ENCODE peak calls at places on chromosomes 3 and 15, in six cellular contexts. P is endothelial cell, S is GM13976, I is right atrium auricular region, V is HCT116, T is AG09309. F is an unnamed sample.
A peak's percentile ranks its signal among the peaks of the same experiment; 100 is the strongest.

GRCh38 chr3:36219398-36219797 is 160.9 kb upstream of the STAC start:
- DNase-seq in P (no peak), S (no peak), I (no peak), V (no peak), T (peak; percentile 46), F (no peak)

GRCh38 chr3:57791245-57791644 is 35.1 kb downstream of the SLMAP start:
- DNase-seq in P (no peak), S (no peak), I (no peak), V (no peak), T (no peak), F (no peak)

GRCh38 chr3:43378066-43378935 is 92.0 kb downstream of the SNRK start:
- DNase-seq in P (no peak), S (peak; percentile 78), I (no peak), V (peak; percentile 39), T (no peak), F (peak; percentile 67)

GRCh38 chr15:62549345-62549970 is 384.4 kb upstream of the C2CD4B start:
- DNase-seq in P (peak; percentile 13), S (no peak), I (no peak), V (peak; percentile 29), T (no peak), F (peak; percentile 45)

GRCh38 chr3:185825639-185826481 is 1.0 kb upstream of the IGF2BP2 start:
- DNase-seq in P (peak; percentile 58), S (peak; percentile 70), I (no peak), V (no peak), T (no peak), F (peak; percentile 83)

GRCh38 chr15:48631191-48631770 is 14.2 kb downstream of the FBN1 start:
- DNase-seq in P (no peak), S (no peak), I (no peak), V (no peak), T (no peak), F (no peak)

GRCh38 chr3:106628407-106628806 is 748.8 kb upstream of the CCDC54 start:
- DNase-seq in P (no peak), S (no peak), I (no peak), V (no peak), T (peak; percentile 33), F (no peak)

GRCh38 chr3:24018784-24019570 is 73.9 kb downstream of the NR1D2 start:
- DNase-seq in P (no peak), S (no peak), I (no peak), V (no peak), T (no peak), F (no peak)

GRCh38 chr15:98504998-98505397 is 143.3 kb upstream of the IGF1R start:
- DNase-seq in P (no peak), S (no peak), I (no peak), V (no peak), T (no peak), F (no peak)

GRCh38 chr3:192843742-192844350 is 73.8 kb downstream of the MB21D2 start:
- DNase-seq in P (no peak), S (no peak), I (no peak), V (no peak), T (no peak), F (no peak)

GRCh38 chr15:62365795-62366442 is 200.8 kb upstream of the C2CD4B start:
- DNase-seq in P (no peak), S (no peak), I (no peak), V (no peak), T (no peak), F (peak; percentile 60)

GRCh38 chr3:54217828-54218227 is 95.5 kb downstream of the CACNA2D3 start:
- DNase-seq in P (no peak), S (no peak), I (no peak), V (no peak), T (no peak), F (no peak)

GRCh38 chr15:23642413-23643044 is 5.1 kb downstream of the MAGEL2 start:
- DNase-seq in P (peak; percentile 59), S (peak; percentile 57), I (no peak), V (peak; percentile 23), T (peak; percentile 7), F (peak; percentile 3)

GRCh38 chr3:160830792-160831191 is 74.8 kb downstream of the PPM1L start:
- DNase-seq in P (no peak), S (no peak), I (no peak), V (no peak), T (no peak), F (no peak)

GRCh38 chr3:114809668-114810413 is 337.2 kb downstream of the ZBTB20 start:
- DNase-seq in P (no peak), S (peak; percentile 55), I (no peak), V (no peak), T (no peak), F (peak; percentile 8)

GRCh38 chr3:124381565-124382333 is 348.5 kb upstream of the UMPS start:
- DNase-seq in P (no peak), S (no peak), I (no peak), V (no peak), T (no peak), F (no peak)

GRCh38 chr3:134260984-134261383 is 10.3 kb upstream of the RYK start:
- DNase-seq in P (no peak), S (no peak), I (no peak), V (no peak), T (no peak), F (no peak)

GRCh38 chr3:177329854-177330253 is 132.6 kb upstream of the TBL1XR1 start:
- DNase-seq in P (no peak), S (no peak), I (no peak), V (no peak), T (no peak), F (no peak)

GRCh38 chr3:85783331-85783730 is 824.5 kb downstream of the CADM2 start:
- DNase-seq in P (no peak), S (no peak), I (no peak), V (no peak), T (no peak), F (no peak)

GRCh38 chr3:95781598-95781997 is 1032.8 kb upstream of the EPHA6 start:
- DNase-seq in P (no peak), S (no peak), I (no peak), V (no peak), T (no peak), F (no peak)

GRCh38 chr15:51699373-51699772 is 18.1 kb downstream of the SCG3 start:
- DNase-seq in P (no peak), S (no peak), I (no peak), V (no peak), T (no peak), F (no peak)

GRCh38 chr15:77784361-77785292 is 151.9 kb upstream of the LINGO1 start:
- DNase-seq in P (peak; percentile 45), S (peak; percentile 77), I (no peak), V (peak; percentile 23), T (no peak), F (peak; percentile 32)

GRCh38 chr15:53448215-53449001 is 311.1 kb downstream of the WDR72 start:
- DNase-seq in P (no peak), S (no peak), I (no peak), V (no peak), T (no peak), F (no peak)

GRCh38 chr3:61688307-61688695 is 126.9 kb downstream of the PTPRG start:
- DNase-seq in P (peak; percentile 13), S (no peak), I (no peak), V (no peak), T (no peak), F (no peak)

GRCh38 chr3:148408667-148409066 is 289.0 kb upstream of the AGTR1 start:
- DNase-seq in P (no peak), S (no peak), I (no peak), V (no peak), T (no peak), F (no peak)

GRCh38 chr3:138468886-138469285 is 34.5 kb downstream of the ESYT3 start:
- DNase-seq in P (no peak), S (no peak), I (no peak), V (no peak), T (peak; percentile 46), F (no peak)

GRCh38 chr3:151155409-151156128 is 47.4 kb downstream of the GPR171 start:
- DNase-seq in P (no peak), S (no peak), I (no peak), V (no peak), T (no peak), F (no peak)

GRCh38 chr3:30649572-30650310 is 43.3 kb downstream of the TGFBR2 start:
- DNase-seq in P (no peak), S (no peak), I (no peak), V (no peak), T (no peak), F (no peak)

GRCh38 chr3:149727676-149728075 is 24.6 kb downstream of the COMMD2 start:
- DNase-seq in P (no peak), S (no peak), I (no peak), V (no peak), T (no peak), F (no peak)

GRCh38 chr3:64163019-64163754 is 62.1 kb downstream of the PRICKLE2 start:
- DNase-seq in P (no peak), S (no peak), I (no peak), V (no peak), T (no peak), F (no peak)

GRCh38 chr15:68849477-68849876 is 28.8 kb upstream of the ANP32A start:
- DNase-seq in P (no peak), S (no peak), I (no peak), V (no peak), T (no peak), F (no peak)
- TF ChIP-seq CTCF in P (no peak), S (no peak), I (no peak), V (no peak), T (no peak), F (no peak)

GRCh38 chr15:71651750-71652186 is 158.6 kb upstream of the NR2E3 start:
- DNase-seq in P (peak; percentile 37), S (peak; percentile 20), I (no peak), V (peak; percentile 39), T (peak; percentile 80), F (peak; percentile 44)
- TF ChIP-seq CTCF in P (no peak), S (peak; percentile 16), I (peak; percentile 39), V (peak; percentile 49), T (peak; percentile 81), F (no peak)

DNA sequence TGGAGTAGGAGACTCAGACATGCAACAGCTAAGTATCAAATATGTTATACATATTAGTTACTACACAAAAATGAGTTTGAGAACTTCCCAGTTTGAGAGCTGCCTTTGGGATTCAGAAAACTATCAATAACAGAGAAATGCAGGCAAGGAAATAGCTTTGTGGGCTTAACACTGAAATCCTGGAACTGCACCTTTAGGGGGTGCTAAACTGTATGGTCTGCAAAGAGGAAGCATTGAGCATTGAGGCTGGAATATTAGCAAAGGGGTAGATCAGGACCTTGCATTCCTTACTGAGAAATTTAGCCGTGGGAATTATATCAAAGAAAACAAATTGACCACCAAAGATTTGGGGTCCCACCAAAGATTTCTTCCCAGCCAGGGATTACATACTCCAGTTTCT is 580.0 kb downstream of the ZNF385D start:
- DNase-seq in P (peak; percentile 43), S (peak; percentile 5), I (no peak), V (no peak), T (no peak), F (peak; percentile 27)
- TF ChIP-seq CTCF in P (peak; percentile 75), S (peak; percentile 20), I (no peak), V (no peak), T (peak; percentile 41), F (peak; percentile 27)

DNA sequence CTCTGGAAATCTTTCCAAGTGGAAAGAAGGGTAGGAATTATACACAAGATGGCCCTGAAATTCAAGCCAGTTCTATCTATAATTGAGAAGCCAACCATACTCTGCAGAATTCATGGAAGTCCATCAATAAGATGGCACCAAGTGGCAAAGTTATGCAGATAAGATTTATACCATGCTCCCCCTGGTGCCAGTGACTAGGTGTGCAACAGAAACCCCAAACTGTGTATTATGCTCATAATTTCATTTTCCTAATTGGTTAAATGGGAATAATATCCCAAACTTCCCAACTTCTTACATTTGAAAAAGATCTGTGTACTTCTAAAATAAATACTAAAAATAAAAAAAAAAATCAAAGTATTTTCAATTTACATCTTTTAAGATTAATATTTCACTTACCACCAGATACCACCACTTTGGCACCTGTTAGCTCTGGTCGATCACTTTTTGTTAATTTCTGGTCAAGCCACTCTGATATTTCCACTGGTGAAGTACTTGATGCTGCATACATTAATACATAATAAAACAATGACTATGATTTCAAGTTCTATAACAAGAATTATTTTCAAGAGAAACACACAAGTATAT is 25.9 kb downstream of the ETFA start:
- DNase-seq in P (peak; percentile 4), S (no peak), I (no peak), V (no peak), T (no peak), F (peak; percentile 32)
- TF ChIP-seq CTCF in P (peak; percentile 48), S (peak; percentile 8), I (no peak), V (peak; percentile 63), T (peak; percentile 54), F (peak; percentile 62)

F was measured in Calu3.